ENCODE peak calls at places on chromosomes 7 and 10, in eight cellular contexts. N, V, S, O, J, T, Q and B are unnamed samples.

GRCh38 chr7:64902806-64903721 is at the start of gene ZNF273:
- DNase-seq in N (peak), V (peak), S (peak), O (peak), J (peak), T (peak), Q (peak), B (peak)

GRCh38 chr7:97219237-97219636 is 101.7 kb downstream of the SDHAF3 start:
- DNase-seq in N (no peak), V (no peak), S (no peak), O (no peak), J (no peak), T (no peak), Q (no peak), B (no peak)

GRCh38 chr7:64992971-64993370 is 2.1 kb upstream of the ZNF117 start:
- DNase-seq in N (no peak), V (no peak), S (no peak), O (peak), J (no peak), T (no peak), Q (peak), B (no peak)

GRCh38 chr7:116653204-116653603 is 18.8 kb upstream of the MET start:
- DNase-seq in N (peak), V (no peak), S (peak), O (peak), J (peak), T (no peak), Q (peak), B (peak)

GRCh38 chr7:129160161-129160911 is 15.8 kb downstream of the TSPAN33 start:
- DNase-seq in N (no peak), V (peak), S (no peak), O (no peak), J (no peak), T (no peak), Q (no peak), B (no peak)

GRCh38 chr10:132163278-132163765 is 23.4 kb upstream of the DPYSL4 start:
- DNase-seq in N (peak), V (peak), S (peak), O (no peak), J (peak), T (peak), Q (no peak), B (no peak)

GRCh38 chr7:55367283-55367840 is 2.2 kb downstream of the LANCL2 start:
- DNase-seq in N (no peak), V (no peak), S (no peak), O (no peak), J (no peak), T (no peak), Q (no peak), B (no peak)

GRCh38 chr10:106571216-106571954 is 593.1 kb downstream of the SORCS1 start:
- DNase-seq in N (no peak), V (peak), S (peak), O (peak), J (peak), T (peak), Q (peak), B (peak)

GRCh38 chr10:74924251-74924954 is 98.0 kb downstream of the KAT6B start:
- DNase-seq in N (peak), V (peak), S (peak), O (peak), J (peak), T (peak), Q (peak), B (peak)

GRCh38 chr10:86355571-86356038 is 11.0 kb downstream of the GRID1 start:
- DNase-seq in N (no peak), V (no peak), S (no peak), O (no peak), J (no peak), T (no peak), Q (no peak), B (no peak)

GRCh38 chr7:97971990-97972943 is 17.7 kb downstream of the OCM2 start:
- DNase-seq in N (peak), V (peak), S (peak), O (peak), J (peak), T (peak), Q (peak), B (peak)

GRCh38 chr7:82211333-82211732 is 232.2 kb downstream of the CACNA2D1 start:
- DNase-seq in N (no peak), V (no peak), S (no peak), O (no peak), J (no peak), T (no peak), Q (no peak), B (no peak)

GRCh38 chr7:103651558-103651957 is 205.6 kb upstream of the SLC26A5 start:
- DNase-seq in N (no peak), V (no peak), S (no peak), O (no peak), J (no peak), T (no peak), Q (no peak), B (no peak)

GRCh38 chr10:132489053-132489703 is 48.4 kb upstream of the INPP5A start:
- DNase-seq in N (no peak), V (no peak), S (peak), O (peak), J (no peak), T (no peak), Q (no peak), B (peak)

GRCh38 chr7:44587843-44588711 is 6.0 kb upstream of the TMED4 start:
- DNase-seq in N (peak), V (peak), S (peak), O (peak), J (peak), T (peak), Q (peak), B (peak)

GRCh38 chr7:74119831-74120230 is 36.2 kb downstream of the LIMK1 start:
- DNase-seq in N (no peak), V (no peak), S (no peak), O (no peak), J (no peak), T (no peak), Q (no peak), B (no peak)

GRCh38 chr10:72812798-72813430 is 80.6 kb upstream of the OIT3 start:
- DNase-seq in N (peak), V (no peak), S (peak), O (peak), J (peak), T (no peak), Q (peak), B (peak)

GRCh38 chr10:24885551-24885950 is 66.9 kb downstream of the PRTFDC1 start:
- DNase-seq in N (no peak), V (no peak), S (no peak), O (no peak), J (no peak), T (no peak), Q (no peak), B (no peak)

GRCh38 chr7:141609566-141609965 is 58.4 kb downstream of the AGK start:
- DNase-seq in N (no peak), V (peak), S (no peak), O (no peak), J (no peak), T (no peak), Q (no peak), B (no peak)

GRCh38 chr7:132547806-132548205 is 28.5 kb downstream of the PLXNA4 start:
- DNase-seq in N (no peak), V (no peak), S (no peak), O (peak), J (no peak), T (no peak), Q (no peak), B (no peak)

GRCh38 chr7:14507617-14508016 is 394.9 kb downstream of the DGKB start:
- DNase-seq in N (no peak), V (no peak), S (peak), O (peak), J (peak), T (peak), Q (peak), B (peak)

GRCh38 chr7:16940777-16941176 is 59.0 kb upstream of the AGR3 start:
- DNase-seq in N (no peak), V (no peak), S (no peak), O (peak), J (no peak), T (peak), Q (no peak), B (no peak)

GRCh38 chr10:97539523-97540200 is 32.9 kb upstream of the ANKRD2 start:
- DNase-seq in N (no peak), V (peak), S (peak), O (peak), J (no peak), T (no peak), Q (no peak), B (peak)

GRCh38 chr10:122446668-122447410 is 7.6 kb upstream of the ARMS2 start:
- DNase-seq in N (peak), V (peak), S (peak), O (peak), J (no peak), T (peak), Q (peak), B (no peak)

DNA sequence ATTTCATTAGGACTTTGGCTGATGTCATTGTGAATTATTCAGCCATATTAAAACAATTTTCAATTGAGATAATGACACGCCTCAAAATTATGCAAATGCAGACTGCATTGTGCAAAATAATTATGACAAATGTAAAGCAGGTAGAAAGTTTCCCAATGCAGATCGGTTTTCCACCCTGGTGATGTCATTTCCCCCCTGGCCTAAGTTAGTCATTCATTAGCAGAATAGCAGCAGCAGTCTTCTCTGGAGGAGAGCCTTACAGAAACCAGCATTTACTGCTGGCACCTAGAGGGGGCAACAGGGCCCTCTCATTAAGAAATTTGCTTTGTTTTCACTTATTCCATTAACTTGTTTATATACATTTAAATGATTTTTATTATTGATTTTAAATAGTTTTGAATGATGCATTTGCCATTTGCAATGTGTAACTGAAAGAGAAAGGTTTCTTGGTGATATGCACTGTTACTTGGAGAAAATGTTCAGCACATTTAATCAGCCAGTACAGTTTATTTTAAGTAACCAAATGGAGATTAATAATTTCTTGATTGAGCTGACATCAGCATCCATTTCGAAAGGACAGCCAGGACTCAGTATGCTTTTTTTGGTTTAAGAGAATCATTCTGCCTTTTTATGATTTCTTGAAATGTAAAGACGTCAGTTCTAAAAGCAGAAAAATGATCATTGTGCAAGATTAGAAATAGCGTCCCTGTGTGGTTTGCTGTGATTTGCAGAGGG is 3.4 kb downstream of the ARID5B start:
- DNase-seq in N (no peak), V (peak), S (peak), O (peak), J (peak), T (peak), Q (peak), B (peak)
- TF ChIP-seq CTCF in N (peak), V (peak), S (peak), O (peak), J (peak), T (peak), Q (no peak), B (peak)

GRCh38 chr7:142712617-142712957 is 36.7 kb upstream of the PRSS1 start:
- DNase-seq in N (no peak), V (no peak), S (no peak), O (no peak), J (no peak), T (no peak), Q (no peak), B (no peak)
- TF ChIP-seq CTCF in N (no peak), V (no peak), S (no peak), O (no peak), J (peak), T (peak), Q (no peak), B (no peak)

DNA sequence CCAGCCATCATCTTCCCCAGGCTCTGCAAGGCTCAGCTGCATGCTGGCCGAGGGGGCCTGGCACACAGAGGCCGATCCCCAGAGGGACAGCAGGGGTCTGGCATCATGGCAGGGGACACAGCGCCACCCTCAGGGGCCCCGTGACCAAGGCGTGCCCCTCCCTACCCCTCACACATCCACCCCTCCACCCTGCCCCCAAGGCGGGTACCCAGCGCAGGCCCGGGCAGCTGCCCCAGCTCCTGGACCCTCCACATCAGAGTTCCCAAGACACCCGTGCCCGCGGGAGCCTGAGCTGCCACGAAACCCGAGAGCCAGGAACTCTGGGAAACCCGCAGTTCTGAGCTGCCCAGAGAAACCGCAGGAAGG is 46.5 kb upstream of the TNRC18 start:
- DNase-seq in N (no peak), V (peak), S (no peak), O (no peak), J (no peak), T (no peak), Q (no peak), B (no peak)
- TF ChIP-seq CTCF in N (no peak), V (peak), S (no peak), O (no peak), J (no peak), T (peak), Q (no peak), B (no peak)

DNA sequence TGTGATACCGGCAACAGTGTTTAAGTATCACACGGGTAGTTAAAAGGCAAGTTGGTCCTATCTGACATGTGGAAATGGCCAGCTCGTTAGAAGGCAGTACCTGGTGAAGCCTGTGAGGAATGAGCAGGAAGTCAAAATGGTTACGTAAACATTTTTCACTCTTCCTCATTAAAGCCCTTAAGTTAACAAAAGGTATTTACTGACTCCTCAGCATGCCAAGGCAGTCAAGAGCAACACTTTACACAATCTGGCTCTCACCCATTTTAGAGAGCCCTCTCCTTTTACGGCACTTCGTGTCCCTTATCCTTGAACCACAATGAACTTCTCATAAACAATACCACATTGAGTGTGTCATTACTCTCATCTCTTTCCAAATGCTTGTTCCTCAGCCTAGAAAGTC is 11.0 kb upstream of the RSBN1L start:
- DNase-seq in N (no peak), V (peak), S (peak), O (no peak), J (no peak), T (no peak), Q (peak), B (peak)
- TF ChIP-seq CTCF in N (no peak), V (no peak), S (no peak), O (no peak), J (no peak), T (no peak), Q (no peak), B (no peak)

DNA sequence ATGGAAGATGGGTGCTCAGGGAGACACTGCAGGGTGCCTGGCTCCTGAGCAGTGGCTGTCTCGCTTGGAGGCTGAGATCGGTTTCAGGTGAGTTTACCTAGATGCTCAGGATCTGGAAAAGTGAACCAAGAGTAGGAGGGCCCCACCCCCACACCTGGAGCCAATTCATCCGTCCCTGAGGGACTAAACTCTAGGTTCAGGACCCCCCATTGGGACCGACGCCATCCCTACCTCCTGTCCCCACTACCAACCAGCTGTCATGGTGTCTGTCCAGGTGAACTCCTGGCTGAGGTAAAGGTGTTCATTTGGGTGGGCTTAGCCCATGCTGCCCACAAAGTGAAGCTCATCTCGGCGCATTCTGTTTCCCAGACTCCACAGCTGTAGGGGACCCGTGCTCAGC is 174.6 kb upstream of the PLPP4 start:
- DNase-seq in N (no peak), V (no peak), S (no peak), O (no peak), J (no peak), T (no peak), Q (no peak), B (no peak)
- TF ChIP-seq CTCF in N (no peak), V (no peak), S (no peak), O (no peak), J (no peak), T (no peak), Q (no peak), B (no peak)

GRCh38 chr10:16887565-16887964 is 70.3 kb upstream of the RSU1 start:
- DNase-seq in N (no peak), V (no peak), S (peak), O (peak), J (no peak), T (peak), Q (peak), B (peak)

GRCh38 chr10:16894834-16895233 is 77.6 kb upstream of the RSU1 start:
- DNase-seq in N (no peak), V (no peak), S (no peak), O (no peak), J (no peak), T (no peak), Q (no peak), B (peak)

GRCh38 chr10:16890691-16891090 is 73.5 kb upstream of the RSU1 start:
- DNase-seq in N (no peak), V (no peak), S (no peak), O (no peak), J (no peak), T (no peak), Q (no peak), B (peak)

GRCh38 chr10:16893664-16894063 is 76.4 kb upstream of the RSU1 start:
- DNase-seq in N (no peak), V (no peak), S (peak), O (no peak), J (no peak), T (no peak), Q (peak), B (no peak)

GRCh38 chr10:16891375-16892313 is 74.4 kb upstream of the RSU1 start:
- DNase-seq in N (peak), V (peak), S (peak), O (peak), J (peak), T (peak), Q (peak), B (peak)
- TF ChIP-seq CTCF in N (peak), V (peak), S (no peak), O (peak), J (no peak), T (peak), Q (peak), B (peak)

DNA sequence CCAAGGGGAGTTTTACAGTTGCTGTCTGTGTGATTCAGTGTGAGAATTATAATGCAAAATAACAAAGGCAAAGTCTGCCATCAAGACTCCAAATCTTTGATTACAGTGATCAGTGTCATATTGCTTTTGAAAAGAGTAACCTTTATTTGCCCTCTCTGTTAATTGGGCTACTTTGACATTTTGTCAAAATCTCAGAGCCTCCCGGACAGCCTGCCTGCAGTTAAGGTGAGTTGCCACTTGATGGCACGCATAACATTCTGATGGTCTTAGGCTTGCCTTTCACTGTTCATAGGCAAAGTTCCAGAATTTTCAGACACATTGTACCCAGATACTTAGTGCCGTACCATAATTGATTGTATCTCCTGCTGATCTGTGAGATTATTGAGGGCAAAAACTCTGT is 253.5 kb downstream of the ABCA13 start:
- DNase-seq in N (no peak), V (peak), S (peak), O (peak), J (peak), T (peak), Q (peak), B (peak)
- TF ChIP-seq CTCF in N (no peak), V (peak), S (peak), O (no peak), J (peak), T (peak), Q (peak), B (peak)

DNA sequence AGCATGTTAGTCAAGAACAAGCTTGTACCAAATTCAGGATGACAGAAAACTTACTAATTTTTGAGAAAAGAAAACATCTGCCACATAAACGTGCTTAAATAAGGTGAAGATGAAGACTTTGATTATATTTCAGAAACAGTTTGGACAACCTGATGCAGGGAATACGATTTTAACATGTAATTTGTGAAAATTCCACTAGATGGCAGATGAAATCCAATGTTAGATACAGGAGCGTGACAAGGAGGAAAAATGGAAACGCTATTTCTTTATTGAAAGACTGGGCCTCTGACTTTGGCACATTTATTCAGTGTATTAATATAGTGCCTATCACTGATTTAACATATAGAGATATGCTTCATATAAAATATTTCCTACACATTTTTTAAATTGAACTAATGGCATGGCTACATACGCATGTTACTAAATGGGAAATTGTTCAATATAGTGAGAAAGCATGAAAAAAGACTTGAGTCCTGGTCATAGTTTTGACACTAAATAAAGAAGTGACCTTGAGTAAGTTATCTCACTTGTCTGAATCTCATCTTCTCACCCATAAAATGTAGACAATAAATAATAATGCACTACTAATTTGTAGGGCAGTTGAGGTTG is 60.7 kb downstream of the CD36 start:
- DNase-seq in N (peak), V (peak), S (peak), O (peak), J (peak), T (peak), Q (peak), B (peak)
- TF ChIP-seq CTCF in N (peak), V (peak), S (peak), O (peak), J (peak), T (peak), Q (peak), B (peak)